ENCODE peak calls at places on chromosomes 3 and 15, in five cellular contexts. One of them, this sample, is unnamed.

GRCh38 chr3:86416334-86416733 is 574.6 kb downstream of the VGLL3 start:
- DNase-seq in stimulated activated effector memory CD8-positive, alpha-beta T cell treated with anti-CD3 and anti-CD28 coated beads, Interleukin-12 subunit alpha, Interleukin-12 subunit beta, amount 100 ng/mL, for 72 hours: no peak
- DNase-seq in NCI-H187: no peak
- DNase-seq in HT-29: no peak
- DNase-seq in activated effector memory CD4-positive, alpha-beta T cell treated with anti-CD3 and anti-CD28 coated beads, Interleukin-2, amount 50 U/mL, for 16 hours: no peak
- DNase-seq in this sample: no peak

GRCh38 chr3:184562875-184563568 is 1.4 kb downstream of the EPHB3 start:
- DNase-seq in stimulated activated effector memory CD8-positive, alpha-beta T cell treated with anti-CD3 and anti-CD28 coated beads, Interleukin-12 subunit alpha, Interleukin-12 subunit beta, amount 100 ng/mL, for 72 hours: no peak
- DNase-seq in HT-29: no peak
- DNase-seq in NCI-H187: no peak
- DNase-seq in activated effector memory CD4-positive, alpha-beta T cell treated with anti-CD3 and anti-CD28 coated beads, Interleukin-2, amount 50 U/mL, for 16 hours: no peak
- DNase-seq in this sample: no peak

GRCh38 chr3:65963787-65964707 is 74.7 kb downstream of the MAGI1 start:
- DNase-seq in stimulated activated effector memory CD8-positive, alpha-beta T cell treated with anti-CD3 and anti-CD28 coated beads, Interleukin-12 subunit alpha, Interleukin-12 subunit beta, amount 100 ng/mL, for 72 hours: no peak
- DNase-seq in HT-29: peak
- DNase-seq in NCI-H187: no peak
- DNase-seq in activated effector memory CD4-positive, alpha-beta T cell treated with anti-CD3 and anti-CD28 coated beads, Interleukin-2, amount 50 U/mL, for 16 hours: no peak
- DNase-seq in this sample: peak

GRCh38 chr3:47850803-47851417 is 48.0 kb downstream of the DHX30 start:
- DNase-seq in NCI-H187: no peak
- DNase-seq in stimulated activated effector memory CD8-positive, alpha-beta T cell treated with anti-CD3 and anti-CD28 coated beads, Interleukin-12 subunit alpha, Interleukin-12 subunit beta, amount 100 ng/mL, for 72 hours: no peak
- DNase-seq in HT-29: no peak
- DNase-seq in activated effector memory CD4-positive, alpha-beta T cell treated with anti-CD3 and anti-CD28 coated beads, Interleukin-2, amount 50 U/mL, for 16 hours: no peak
- DNase-seq in this sample: no peak

GRCh38 chr3:30355622-30356021 is 250.8 kb upstream of the TGFBR2 start:
- DNase-seq in stimulated activated effector memory CD8-positive, alpha-beta T cell treated with anti-CD3 and anti-CD28 coated beads, Interleukin-12 subunit alpha, Interleukin-12 subunit beta, amount 100 ng/mL, for 72 hours: no peak
- DNase-seq in activated effector memory CD4-positive, alpha-beta T cell treated with anti-CD3 and anti-CD28 coated beads, Interleukin-2, amount 50 U/mL, for 16 hours: no peak
- DNase-seq in NCI-H187: no peak
- DNase-seq in HT-29: no peak
- DNase-seq in this sample: no peak

GRCh38 chr3:195908439-195909293 is at the start of gene TNK2:
- DNase-seq in stimulated activated effector memory CD8-positive, alpha-beta T cell treated with anti-CD3 and anti-CD28 coated beads, Interleukin-12 subunit alpha, Interleukin-12 subunit beta, amount 100 ng/mL, for 72 hours: peak
- DNase-seq in NCI-H187: no peak
- DNase-seq in activated effector memory CD4-positive, alpha-beta T cell treated with anti-CD3 and anti-CD28 coated beads, Interleukin-2, amount 50 U/mL, for 16 hours: peak
- DNase-seq in HT-29: no peak
- DNase-seq in this sample: no peak

GRCh38 chr3:8712045-8712870 is 21.3 kb upstream of the CAV3 start:
- DNase-seq in HT-29: no peak
- DNase-seq in NCI-H187: no peak
- DNase-seq in activated effector memory CD4-positive, alpha-beta T cell treated with anti-CD3 and anti-CD28 coated beads, Interleukin-2, amount 50 U/mL, for 16 hours: no peak
- DNase-seq in stimulated activated effector memory CD8-positive, alpha-beta T cell treated with anti-CD3 and anti-CD28 coated beads, Interleukin-12 subunit alpha, Interleukin-12 subunit beta, amount 100 ng/mL, for 72 hours: no peak
- DNase-seq in this sample: no peak

GRCh38 chr3:12562451-12562850 is 5.6 kb downstream of the MKRN2 start:
- DNase-seq in activated effector memory CD4-positive, alpha-beta T cell treated with anti-CD3 and anti-CD28 coated beads, Interleukin-2, amount 50 U/mL, for 16 hours: no peak
- DNase-seq in stimulated activated effector memory CD8-positive, alpha-beta T cell treated with anti-CD3 and anti-CD28 coated beads, Interleukin-12 subunit alpha, Interleukin-12 subunit beta, amount 100 ng/mL, for 72 hours: no peak
- DNase-seq in NCI-H187: no peak
- DNase-seq in HT-29: no peak
- DNase-seq in this sample: no peak

GRCh38 chr15:29268706-29269484 is 727 bp downstream of the NSMCE3 start:
- DNase-seq in NCI-H187: no peak
- DNase-seq in HT-29: peak
- DNase-seq in stimulated activated effector memory CD8-positive, alpha-beta T cell treated with anti-CD3 and anti-CD28 coated beads, Interleukin-12 subunit alpha, Interleukin-12 subunit beta, amount 100 ng/mL, for 72 hours: no peak
- DNase-seq in activated effector memory CD4-positive, alpha-beta T cell treated with anti-CD3 and anti-CD28 coated beads, Interleukin-2, amount 50 U/mL, for 16 hours: peak
- DNase-seq in this sample: no peak

GRCh38 chr3:126910231-126910630 is 72.7 kb upstream of the PLXNA1 start:
- DNase-seq in NCI-H187: no peak
- DNase-seq in stimulated activated effector memory CD8-positive, alpha-beta T cell treated with anti-CD3 and anti-CD28 coated beads, Interleukin-12 subunit alpha, Interleukin-12 subunit beta, amount 100 ng/mL, for 72 hours: no peak
- DNase-seq in activated effector memory CD4-positive, alpha-beta T cell treated with anti-CD3 and anti-CD28 coated beads, Interleukin-2, amount 50 U/mL, for 16 hours: no peak
- DNase-seq in HT-29: no peak
- DNase-seq in this sample: no peak

GRCh38 chr3:120445654-120446053 is 5.1 kb downstream of the FSTL1 start:
- DNase-seq in HT-29: no peak
- DNase-seq in stimulated activated effector memory CD8-positive, alpha-beta T cell treated with anti-CD3 and anti-CD28 coated beads, Interleukin-12 subunit alpha, Interleukin-12 subunit beta, amount 100 ng/mL, for 72 hours: no peak
- DNase-seq in activated effector memory CD4-positive, alpha-beta T cell treated with anti-CD3 and anti-CD28 coated beads, Interleukin-2, amount 50 U/mL, for 16 hours: no peak
- DNase-seq in NCI-H187: no peak
- DNase-seq in this sample: no peak

GRCh38 chr3:126959921-126960603 is 22.9 kb upstream of the PLXNA1 start:
- DNase-seq in activated effector memory CD4-positive, alpha-beta T cell treated with anti-CD3 and anti-CD28 coated beads, Interleukin-2, amount 50 U/mL, for 16 hours: no peak
- DNase-seq in HT-29: peak
- DNase-seq in NCI-H187: no peak
- DNase-seq in stimulated activated effector memory CD8-positive, alpha-beta T cell treated with anti-CD3 and anti-CD28 coated beads, Interleukin-12 subunit alpha, Interleukin-12 subunit beta, amount 100 ng/mL, for 72 hours: no peak
- DNase-seq in this sample: no peak

GRCh38 chr3:19384868-19385267 is 236.6 kb downstream of the KCNH8 start:
- DNase-seq in HT-29: no peak
- DNase-seq in stimulated activated effector memory CD8-positive, alpha-beta T cell treated with anti-CD3 and anti-CD28 coated beads, Interleukin-12 subunit alpha, Interleukin-12 subunit beta, amount 100 ng/mL, for 72 hours: no peak
- DNase-seq in NCI-H187: no peak
- DNase-seq in activated effector memory CD4-positive, alpha-beta T cell treated with anti-CD3 and anti-CD28 coated beads, Interleukin-2, amount 50 U/mL, for 16 hours: no peak
- DNase-seq in this sample: no peak

GRCh38 chr15:77020348-77021087 is 25.6 kb downstream of the PSTPIP1 start:
- DNase-seq in NCI-H187: no peak
- DNase-seq in activated effector memory CD4-positive, alpha-beta T cell treated with anti-CD3 and anti-CD28 coated beads, Interleukin-2, amount 50 U/mL, for 16 hours: no peak
- DNase-seq in stimulated activated effector memory CD8-positive, alpha-beta T cell treated with anti-CD3 and anti-CD28 coated beads, Interleukin-12 subunit alpha, Interleukin-12 subunit beta, amount 100 ng/mL, for 72 hours: no peak
- DNase-seq in HT-29: no peak
- DNase-seq in this sample: no peak

GRCh38 chr3:101163554-101163953 is 156.8 kb downstream of the IMPG2 start:
- DNase-seq in NCI-H187: no peak
- DNase-seq in HT-29: no peak
- DNase-seq in stimulated activated effector memory CD8-positive, alpha-beta T cell treated with anti-CD3 and anti-CD28 coated beads, Interleukin-12 subunit alpha, Interleukin-12 subunit beta, amount 100 ng/mL, for 72 hours: no peak
- DNase-seq in activated effector memory CD4-positive, alpha-beta T cell treated with anti-CD3 and anti-CD28 coated beads, Interleukin-2, amount 50 U/mL, for 16 hours: no peak
- DNase-seq in this sample: no peak

GRCh38 chr15:75156306-75157215 is 45.1 kb upstream of the C15orf39 start:
- DNase-seq in NCI-H187: no peak
- DNase-seq in stimulated activated effector memory CD8-positive, alpha-beta T cell treated with anti-CD3 and anti-CD28 coated beads, Interleukin-12 subunit alpha, Interleukin-12 subunit beta, amount 100 ng/mL, for 72 hours: no peak
- DNase-seq in HT-29: no peak
- DNase-seq in activated effector memory CD4-positive, alpha-beta T cell treated with anti-CD3 and anti-CD28 coated beads, Interleukin-2, amount 50 U/mL, for 16 hours: no peak
- DNase-seq in this sample: peak

GRCh38 chr15:99253381-99254090 is 2.3 kb downstream of the LRRC28 start:
- DNase-seq in stimulated activated effector memory CD8-positive, alpha-beta T cell treated with anti-CD3 and anti-CD28 coated beads, Interleukin-12 subunit alpha, Interleukin-12 subunit beta, amount 100 ng/mL, for 72 hours: no peak
- DNase-seq in activated effector memory CD4-positive, alpha-beta T cell treated with anti-CD3 and anti-CD28 coated beads, Interleukin-2, amount 50 U/mL, for 16 hours: no peak
- DNase-seq in HT-29: peak
- DNase-seq in NCI-H187: no peak
- DNase-seq in this sample: no peak

GRCh38 chr3:189270248-189270832 is 98.6 kb downstream of the TPRG1 start:
- DNase-seq in HT-29: peak
- DNase-seq in NCI-H187: peak
- DNase-seq in stimulated activated effector memory CD8-positive, alpha-beta T cell treated with anti-CD3 and anti-CD28 coated beads, Interleukin-12 subunit alpha, Interleukin-12 subunit beta, amount 100 ng/mL, for 72 hours: no peak
- DNase-seq in activated effector memory CD4-positive, alpha-beta T cell treated with anti-CD3 and anti-CD28 coated beads, Interleukin-2, amount 50 U/mL, for 16 hours: peak
- DNase-seq in this sample: peak

GRCh38 chr3:169574531-169574930 is 89.0 kb downstream of the MECOM start:
- DNase-seq in stimulated activated effector memory CD8-positive, alpha-beta T cell treated with anti-CD3 and anti-CD28 coated beads, Interleukin-12 subunit alpha, Interleukin-12 subunit beta, amount 100 ng/mL, for 72 hours: no peak
- DNase-seq in activated effector memory CD4-positive, alpha-beta T cell treated with anti-CD3 and anti-CD28 coated beads, Interleukin-2, amount 50 U/mL, for 16 hours: no peak
- DNase-seq in HT-29: no peak
- DNase-seq in NCI-H187: no peak
- DNase-seq in this sample: no peak

GRCh38 chr3:103126111-103126510 is 691.3 kb downstream of the ZPLD1 start:
- DNase-seq in stimulated activated effector memory CD8-positive, alpha-beta T cell treated with anti-CD3 and anti-CD28 coated beads, Interleukin-12 subunit alpha, Interleukin-12 subunit beta, amount 100 ng/mL, for 72 hours: no peak
- DNase-seq in NCI-H187: no peak
- DNase-seq in HT-29: peak
- DNase-seq in activated effector memory CD4-positive, alpha-beta T cell treated with anti-CD3 and anti-CD28 coated beads, Interleukin-2, amount 50 U/mL, for 16 hours: no peak
- DNase-seq in this sample: no peak

GRCh38 chr15:40133544-40133943 is 24.9 kb upstream of the BMF start:
- DNase-seq in activated effector memory CD4-positive, alpha-beta T cell treated with anti-CD3 and anti-CD28 coated beads, Interleukin-2, amount 50 U/mL, for 16 hours: no peak
- DNase-seq in stimulated activated effector memory CD8-positive, alpha-beta T cell treated with anti-CD3 and anti-CD28 coated beads, Interleukin-12 subunit alpha, Interleukin-12 subunit beta, amount 100 ng/mL, for 72 hours: no peak
- DNase-seq in HT-29: no peak
- DNase-seq in NCI-H187: no peak
- DNase-seq in this sample: no peak

GRCh38 chr15:52018244-52018643 is 775 bp upstream of the MAPK6 start:
- DNase-seq in activated effector memory CD4-positive, alpha-beta T cell treated with anti-CD3 and anti-CD28 coated beads, Interleukin-2, amount 50 U/mL, for 16 hours: no peak
- DNase-seq in NCI-H187: no peak
- DNase-seq in HT-29: no peak
- DNase-seq in stimulated activated effector memory CD8-positive, alpha-beta T cell treated with anti-CD3 and anti-CD28 coated beads, Interleukin-12 subunit alpha, Interleukin-12 subunit beta, amount 100 ng/mL, for 72 hours: no peak
- DNase-seq in this sample: no peak

GRCh38 chr3:30124435-30125390 is 481.7 kb upstream of the TGFBR2 start:
- DNase-seq in activated effector memory CD4-positive, alpha-beta T cell treated with anti-CD3 and anti-CD28 coated beads, Interleukin-2, amount 50 U/mL, for 16 hours: no peak
- DNase-seq in HT-29: peak
- DNase-seq in NCI-H187: no peak
- DNase-seq in stimulated activated effector memory CD8-positive, alpha-beta T cell treated with anti-CD3 and anti-CD28 coated beads, Interleukin-12 subunit alpha, Interleukin-12 subunit beta, amount 100 ng/mL, for 72 hours: no peak
- DNase-seq in this sample: no peak